ENCODE peak calls at places on chromosomes 5 and 9, in four cellular contexts. F is HepG2, C is Panc1, Z is K562. N is an unnamed sample.

GRCh38 chr5:179907570-179908324 is at the start of gene TBC1D9B:
- DNase-seq in F (peak), C (no peak), Z (peak), N (no peak)

GRCh38 chr9:33187519-33188218 is 20.5 kb upstream of the B4GALT1 start:
- DNase-seq in F (no peak), C (no peak), Z (no peak), N (no peak)

GRCh38 chr9:114069476-114070187 is 8.5 kb downstream of the AMBP start:
- DNase-seq in F (no peak), C (no peak), Z (no peak), N (no peak)

GRCh38 chr5:180901204-180902009 is 2.4 kb downstream of the BTNL8 start:
- DNase-seq in F (no peak), C (no peak), Z (no peak), N (no peak)

GRCh38 chr5:6718161-6718681 is 5.0 kb downstream of the TENT4A start:
- DNase-seq in F (no peak), C (no peak), Z (no peak), N (no peak)

GRCh38 chr9:81182421-81182820 is 506.9 kb downstream of the TLE1 start:
- DNase-seq in F (no peak), C (no peak), Z (no peak), N (no peak)

GRCh38 chr5:123708074-123708806 is 196.3 kb downstream of the CSNK1G3 start:
- DNase-seq in F (no peak), C (no peak), Z (no peak), N (no peak)

GRCh38 chr9:24035816-24036215 is 209.8 kb upstream of the ELAVL2 start:
- DNase-seq in F (no peak), C (no peak), Z (no peak), N (no peak)

GRCh38 chr9:4550777-4551476 is 60.7 kb downstream of the SLC1A1 start:
- DNase-seq in F (no peak), C (no peak), Z (no peak), N (no peak)

GRCh38 chr9:114235113-114235589 is 79.8 kb downstream of the COL27A1 start:
- DNase-seq in F (no peak), C (no peak), Z (no peak), N (no peak)

GRCh38 chr5:35822541-35822940 is 34.1 kb upstream of the IL7R start:
- DNase-seq in F (no peak), C (no peak), Z (no peak), N (no peak)

GRCh38 chr5:125372694-125373621 is 626.5 kb upstream of the ZNF608 start:
- DNase-seq in F (no peak), C (no peak), Z (no peak), N (no peak)

GRCh38 chr9:113393281-113393680 is 7.8 kb downstream of the ALAD start:
- DNase-seq in F (no peak), C (no peak), Z (no peak), N (no peak)

GRCh38 chr5:2658421-2658820 is 93.1 kb downstream of the IRX2 start:
- DNase-seq in F (no peak), C (no peak), Z (no peak), N (no peak)

GRCh38 chr9:93656426-93657222 is 80.2 kb downstream of the PHF2 start:
- DNase-seq in F (no peak), C (no peak), Z (no peak), N (no peak)

GRCh38 chr9:13529321-13530104 is 250.0 kb upstream of the MPDZ start:
- DNase-seq in F (no peak), C (no peak), Z (no peak), N (no peak)

GRCh38 chr5:74182603-74183002 is 457.9 kb downstream of the ENC1 start:
- DNase-seq in F (no peak), C (no peak), Z (no peak), N (no peak)

GRCh38 chr5:3075309-3075708 is 323.8 kb upstream of the IRX2 start:
- DNase-seq in F (no peak), C (no peak), Z (peak), N (no peak)

GRCh38 chr5:81359108-81359507 is 34.8 kb downstream of the ACOT12 start:
- DNase-seq in F (no peak), C (no peak), Z (no peak), N (no peak)

GRCh38 chr9:14887149-14887548 is 23.1 kb downstream of the FREM1 start:
- DNase-seq in F (no peak), C (no peak), Z (no peak), N (no peak)

GRCh38 chr5:9149988-9150387 is 395.9 kb downstream of the SEMA5A start:
- DNase-seq in F (no peak), C (no peak), Z (no peak), N (no peak)

GRCh38 chr9:95771556-95772280 is 103.8 kb upstream of the ERCC6L2 start:
- DNase-seq in F (peak), C (no peak), Z (no peak), N (no peak)

GRCh38 chr9:92725726-92726125 is 38.9 kb downstream of the BICD2 start:
- DNase-seq in F (no peak), C (no peak), Z (no peak), N (no peak)

GRCh38 chr9:113511047-113511521 is 47.6 kb downstream of the RGS3 start:
- DNase-seq in F (no peak), C (no peak), Z (no peak), N (no peak)

GRCh38 chr5:10400834-10401233 is 40.8 kb upstream of the ROPN1L start:
- DNase-seq in F (no peak), C (no peak), Z (no peak), N (no peak)

GRCh38 chr9:128011071-128011817 is 30.5 kb upstream of the EEIG1 start:
- DNase-seq in F (peak), C (no peak), Z (peak), N (no peak)

GRCh38 chr5:141641634-141642278 is 5.0 kb downstream of the RELL2 start:
- DNase-seq in F (no peak), C (no peak), Z (peak), N (no peak)

GRCh38 chr5:128062172-128062746 is 21.3 kb upstream of the SLC12A2 start:
- DNase-seq in F (no peak), C (no peak), Z (no peak), N (no peak)

GRCh38 chr9:81814794-81815464 is 113.3 kb upstream of the SPATA31D4 start:
- DNase-seq in F (no peak), C (no peak), Z (no peak), N (no peak)

GRCh38 chr9:110538169-110538568 is 41.4 kb downstream of the SVEP1 start:
- DNase-seq in F (no peak), C (no peak), Z (no peak), N (no peak)

GRCh38 chr5:998975-999501 is 9.6 kb upstream of the NKD2 start:
- DNase-seq in F (no peak), C (no peak), Z (no peak), N (no peak)

DNA sequence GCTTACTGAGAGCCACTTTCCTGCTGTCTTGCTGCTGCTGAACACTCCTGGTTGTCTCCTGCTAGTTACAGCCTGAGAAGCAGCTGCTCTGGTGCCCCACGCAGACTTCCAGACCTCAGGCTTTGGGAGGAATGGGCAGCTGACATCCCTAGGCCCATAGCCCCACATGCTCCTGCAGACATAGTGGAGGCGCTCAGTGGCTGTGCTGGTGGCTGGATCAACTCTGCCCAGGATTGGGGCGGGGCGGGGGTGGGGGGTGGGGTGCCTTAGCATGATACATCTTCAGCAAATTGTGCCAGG is 93.9 kb downstream of the DAB2IP start:
- DNase-seq in F (no peak), C (no peak), Z (no peak), N (no peak)
- H3K4me3 ChIP-seq in F (no peak), C (no peak), Z (no peak), N (no peak)

GRCh38 chr9:35700031-35700430 is 10.3 kb upstream of the TPM2 start:
- DNase-seq in F (no peak), C (no peak), Z (no peak), N (no peak)

GRCh38 chr9:35695801-35696420 is 6.2 kb upstream of the TPM2 start:
- DNase-seq in F (no peak), C (no peak), Z (no peak), N (no peak)

GRCh38 chr9:35697486-35697885 is 7.8 kb upstream of the TPM2 start:
- DNase-seq in F (no peak), C (no peak), Z (no peak), N (no peak)

GRCh38 chr9:35696520-35697215 is 6.9 kb upstream of the TPM2 start:
- DNase-seq in F (peak), C (peak), Z (peak), N (peak)

GRCh38 chr9:35698231-35698630 is 8.5 kb upstream of the TPM2 start:
- DNase-seq in F (no peak), C (no peak), Z (no peak), N (no peak)
- TF ChIP-seq TCF7L2 in F (no peak), C (no peak), Z (no peak), N (no peak)

DNA sequence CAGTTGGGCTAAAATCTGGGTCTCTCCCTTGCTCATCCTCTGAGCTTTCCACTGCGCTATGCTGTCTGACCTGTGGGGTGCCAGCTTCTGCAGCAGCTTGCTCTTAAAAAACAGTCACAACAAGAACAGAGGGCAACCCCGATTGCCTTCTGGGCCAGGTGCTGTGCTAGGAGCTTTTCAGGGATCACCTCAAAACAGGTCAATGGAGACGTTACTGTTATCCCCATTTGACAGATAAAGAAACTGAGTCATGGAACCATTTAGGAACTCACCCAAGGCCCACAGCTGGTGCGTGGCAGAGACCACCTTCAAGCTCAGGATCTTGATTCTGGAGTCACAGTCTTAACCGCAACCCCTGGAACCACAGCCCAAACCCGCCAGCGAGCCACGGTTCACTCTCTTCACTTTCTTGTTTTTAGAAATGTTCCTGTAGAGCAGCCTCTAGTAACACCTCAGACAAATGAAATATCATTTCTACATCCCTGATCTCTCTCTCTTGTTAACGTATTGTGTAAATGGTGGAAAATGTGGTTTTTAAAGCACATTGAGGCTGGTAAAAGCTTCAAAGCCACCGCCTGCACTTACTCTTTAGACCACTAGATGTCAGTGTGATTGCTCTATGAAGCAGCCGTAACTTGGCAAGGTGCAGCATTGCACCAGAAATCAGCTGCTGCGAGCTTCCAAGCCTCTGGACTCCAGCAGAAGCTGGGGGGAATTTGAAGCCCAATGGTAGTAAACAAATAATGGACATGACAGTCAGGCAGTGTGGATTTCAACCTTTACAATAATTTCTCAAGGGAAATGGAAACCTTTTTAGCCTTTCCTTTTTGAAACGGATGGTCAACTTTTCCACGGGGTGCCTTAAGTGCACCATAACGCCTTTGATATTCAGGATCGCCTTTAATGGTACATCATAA is 1.7 kb downstream of the FYB1 start:
- DNase-seq in F (peak), C (peak), Z (peak), N (peak)
- H3K4me3 ChIP-seq in F (no peak), C (no peak), Z (no peak), N (no peak)

DNA sequence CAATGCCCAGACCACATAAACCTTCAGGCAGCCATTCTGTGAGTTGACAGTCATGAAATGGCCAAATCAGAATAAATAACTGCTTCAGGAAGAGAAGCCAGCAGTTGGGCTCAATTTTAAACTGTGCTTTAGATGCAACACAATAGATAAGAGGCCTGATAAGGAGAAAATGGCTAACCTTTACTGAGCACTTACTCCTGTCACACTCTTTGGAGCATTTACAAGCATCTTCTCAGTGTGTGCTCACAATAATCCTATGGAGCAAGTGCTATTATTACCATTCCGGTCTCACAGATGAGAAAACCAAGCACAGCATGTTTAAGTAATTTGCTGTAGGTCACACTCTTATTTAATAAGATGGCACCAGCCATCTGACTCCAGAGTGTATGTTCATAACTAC is 11.5 kb upstream of the SH3RF2 start:
- DNase-seq in F (no peak), C (no peak), Z (no peak), N (no peak)
- TF ChIP-seq TCF7L2 in F (no peak), C (no peak), Z (no peak), N (no peak)

GRCh38 chr9:16475257-16475656 is 395.2 kb downstream of the BNC2 start:
- DNase-seq in F (no peak), C (no peak), Z (no peak), N (no peak)

DNA sequence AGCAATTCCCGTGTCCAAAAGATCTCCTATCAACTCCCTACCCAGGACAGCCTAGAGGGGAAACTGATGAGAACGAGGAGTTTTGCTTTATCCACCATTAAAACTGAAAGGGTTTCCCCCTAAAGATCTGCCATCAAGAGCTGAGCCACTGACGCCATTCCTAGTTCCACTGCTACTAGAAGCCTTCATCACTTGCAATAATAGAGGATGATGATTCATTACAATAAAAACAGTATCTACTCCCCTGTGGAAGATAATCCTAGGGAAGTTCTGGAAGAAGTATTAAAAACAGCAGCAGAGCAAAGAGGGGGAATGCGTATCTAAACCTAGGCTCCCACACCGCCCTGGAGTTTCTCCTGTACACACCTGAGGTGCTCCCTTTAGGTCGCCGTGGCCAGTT is 394.5 kb downstream of the BNC2 start:
- DNase-seq in F (no peak), C (no peak), Z (no peak), N (no peak)
- H3K4me3 ChIP-seq in F (no peak), C (no peak), Z (no peak), N (no peak)

N was measured in HCT116.